ENCODE peak calls at places on chromosomes 2 and 18, in five cellular contexts. T is GM04504, Q is DMS153, X is KBM-7, J is SK-N-DZ. U is an unnamed sample.

GRCh38 chr2:21229302-21229701 is 105.5 kb downstream of the TDRD15 start:
- DNase-seq in T (no peak), Q (no peak), X (no peak), J (no peak), U (no peak)

GRCh38 chr2:217445726-217446125 is 557.1 kb downstream of the TNS1 start:
- DNase-seq in T (no peak), Q (no peak), X (no peak), J (no peak), U (no peak)

GRCh38 chr2:15665067-15665942 is 73.6 kb downstream of the DDX1 start:
- DNase-seq in T (no peak), Q (no peak), X (no peak), J (peak), U (no peak)

GRCh38 chr2:38271697-38272096 is 105.4 kb downstream of the ATL2 start:
- DNase-seq in T (no peak), Q (no peak), X (no peak), J (no peak), U (no peak)

GRCh38 chr18:49368876-49369440 is 91.5 kb downstream of the DYM start:
- DNase-seq in T (no peak), Q (peak), X (no peak), J (no peak), U (peak)

GRCh38 chr2:44136186-44136585 is 32.5 kb upstream of the PPM1B start:
- DNase-seq in T (peak), Q (no peak), X (no peak), J (no peak), U (no peak)

GRCh38 chr2:144521702-144522101 is 1.8 kb upstream of the ZEB2 start:
- DNase-seq in T (no peak), Q (no peak), X (peak), J (no peak), U (no peak)

GRCh38 chr2:21251216-21251971 is 127.6 kb downstream of the TDRD15 start:
- DNase-seq in T (no peak), Q (peak), X (no peak), J (no peak), U (no peak)

GRCh38 chr2:174399171-174399570 is 3.6 kb downstream of the SCRN3 start:
- DNase-seq in T (no peak), Q (no peak), X (no peak), J (no peak), U (no peak)

GRCh38 chr2:144834954-144835633 is 315.2 kb upstream of the ZEB2 start:
- DNase-seq in T (peak), Q (no peak), X (no peak), J (no peak), U (peak)

GRCh38 chr2:63788070-63788469 is 53.6 kb upstream of the UGP2 start:
- DNase-seq in T (peak), Q (no peak), X (no peak), J (no peak), U (no peak)

GRCh38 chr2:35548171-35548570 is 807.4 kb upstream of the CRIM1 start:
- DNase-seq in T (no peak), Q (no peak), X (no peak), J (no peak), U (no peak)

GRCh38 chr2:60565472-60565871 is 12.0 kb upstream of the BCL11A start:
- DNase-seq in T (no peak), Q (no peak), X (peak), J (peak), U (no peak)

GRCh38 chr18:62844850-62845643 is 129.7 kb downstream of the PHLPP1 start:
- DNase-seq in T (no peak), Q (no peak), X (no peak), J (no peak), U (no peak)

GRCh38 chr2:239168575-239168974 is 232.2 kb downstream of the HDAC4 start:
- DNase-seq in T (no peak), Q (no peak), X (no peak), J (no peak), U (no peak)

GRCh38 chr2:239814917-239815637 is 210.1 kb downstream of the NDUFA10 start:
- DNase-seq in T (no peak), Q (no peak), X (no peak), J (no peak), U (no peak)

GRCh38 chr2:144706671-144707070 is 186.8 kb upstream of the ZEB2 start:
- DNase-seq in T (no peak), Q (no peak), X (no peak), J (no peak), U (no peak)

GRCh38 chr2:15912203-15912602 is 28.1 kb upstream of the MYCN start:
- DNase-seq in T (no peak), Q (no peak), X (no peak), J (no peak), U (no peak)

U was measured in brain pericyte.